ENCODE peak calls at places on chromosomes 1 and 21, in eight cellular contexts. A is adrenal gland, V is GM23338, O is Panc1, Z is lower lobe of right lung, S is mucosa of descending colon, T is ovary, C is OCI-LY7. U is an unnamed sample.

GRCh38 chr1:76901158-76901767 is 34.0 kb downstream of the ST6GALNAC5 start:
- DNase-seq in Z (no peak), V (peak; percentile 80), C (peak; percentile 55), A (peak; percentile 65), O (peak; percentile 36), T (peak; percentile 63), S (no peak), U (no peak)

GRCh38 chr1:87730274-87731222 is 401.9 kb downstream of the LMO4 start:
- DNase-seq in T (no peak), V (no peak), O (no peak), C (no peak), A (no peak), S (no peak), Z (no peak), U (no peak)

GRCh38 chr1:170049191-170049800 is 25.2 kb downstream of the KIFAP3 start:
- DNase-seq in V (no peak), O (no peak), A (no peak), S (no peak), Z (peak; percentile 30), C (no peak), T (no peak), U (no peak)

GRCh38 chr1:92619466-92620189 is 132.9 kb upstream of the GFI1 start:
- DNase-seq in S (no peak), A (no peak), T (no peak), C (no peak), Z (no peak), O (no peak), V (no peak), U (no peak)

GRCh38 chr1:215473943-215474342 is 93.2 kb upstream of the KCTD3 start:
- DNase-seq in S (no peak), V (peak; percentile 8), O (no peak), A (no peak), Z (no peak), C (no peak), T (no peak), U (no peak)

GRCh38 chr1:15618685-15619525 is 1.6 kb downstream of the DDI2 start:
- DNase-seq in C (no peak), O (no peak), Z (no peak), V (no peak), T (no peak), A (no peak), S (no peak), U (no peak)

GRCh38 chr1:6985528-6986276 is 200.4 kb downstream of the CAMTA1 start:
- DNase-seq in V (no peak), S (no peak), O (no peak), Z (no peak), C (no peak), A (no peak), T (no peak), U (no peak)

GRCh38 chr1:25048728-25049127 is 118.7 kb upstream of the RUNX3 start:
- DNase-seq in T (no peak), C (no peak), A (no peak), Z (no peak), S (no peak), V (no peak), O (no peak), U (no peak)

GRCh38 chr1:194289569-194290266 is 1103.3 kb upstream of the B3GALT2 start:
- DNase-seq in Z (no peak), A (no peak), O (no peak), V (peak; percentile 6), C (peak; percentile 98), S (no peak), T (no peak), U (no peak)

GRCh38 chr1:16724718-16725438 is 15.4 kb upstream of the RNU1-4 start:
- DNase-seq in O (no peak), S (peak; percentile 69), V (peak; percentile 90), A (peak; percentile 53), T (no peak), Z (no peak), C (no peak), U (peak; percentile 87)

GRCh38 chr1:10530756-10531155 is 56.0 kb downstream of the PEX14 start:
- DNase-seq in V (no peak), Z (no peak), S (no peak), C (no peak), A (no peak), T (no peak), O (no peak), U (no peak)

GRCh38 chr1:47689894-47690293 is 252.1 kb downstream of the FOXD2 start:
- DNase-seq in S (no peak), T (no peak), C (no peak), Z (no peak), O (no peak), V (no peak), A (peak; percentile 10), U (peak; percentile 9)

GRCh38 chr1:67484492-67484891 is 54.3 kb upstream of the SERBP1 start:
- DNase-seq in A (no peak), O (no peak), S (no peak), C (no peak), T (no peak), V (no peak), Z (no peak), U (no peak)

GRCh38 chr21:46083271-46084040 is 14.5 kb upstream of the COL6A2 start:
- DNase-seq in A (peak; percentile 35), S (no peak), C (no peak), V (no peak), T (peak; percentile 43), O (no peak), Z (no peak), U (no peak)

GRCh38 chr1:46532498-46533178 is 18.8 kb downstream of the KNCN start:
- DNase-seq in T (peak; percentile 63), A (peak; percentile 70), V (peak; percentile 85), Z (peak; percentile 80), C (peak; percentile 15), O (no peak), S (no peak), U (no peak)

GRCh38 chr1:95006681-95007080 is 66.1 kb downstream of the ALG14 start:
- DNase-seq in A (no peak), C (no peak), Z (no peak), S (no peak), T (no peak), O (no peak), V (no peak), U (no peak)

GRCh38 chr21:38913120-38913975 is 107.6 kb downstream of the ETS2 start:
- DNase-seq in S (peak; percentile 94), V (peak; percentile 78), T (peak; percentile 90), C (no peak), A (peak; percentile 79), O (no peak), Z (peak; percentile 89), U (peak; percentile 76)

GRCh38 chr1:172135923-172136610 is 284.4 kb upstream of the C1orf105 start:
- DNase-seq in A (no peak), S (no peak), C (no peak), Z (no peak), O (peak; percentile 57), T (no peak), V (no peak), U (no peak)

GRCh38 chr1:67114162-67114561 is 20.6 kb downstream of the C1orf141 start:
- DNase-seq in C (no peak), A (no peak), S (no peak), T (no peak), O (no peak), V (no peak), Z (no peak), U (no peak)

GRCh38 chr1:154342836-154343472 is 17.6 kb downstream of the ATP8B2 start:
- DNase-seq in A (no peak), Z (peak; percentile 64), V (no peak), O (no peak), C (no peak), S (peak; percentile 85), T (no peak), U (no peak)

GRCh38 chr1:148263128-148263905 is 111.2 kb upstream of the NBPF11 start:
- DNase-seq in Z (peak; percentile 67), A (peak; percentile 82), T (peak; percentile 50), O (peak; percentile 99), S (peak; percentile 86), C (peak; percentile 73), V (peak; percentile 98), U (peak; percentile 77)

DNA sequence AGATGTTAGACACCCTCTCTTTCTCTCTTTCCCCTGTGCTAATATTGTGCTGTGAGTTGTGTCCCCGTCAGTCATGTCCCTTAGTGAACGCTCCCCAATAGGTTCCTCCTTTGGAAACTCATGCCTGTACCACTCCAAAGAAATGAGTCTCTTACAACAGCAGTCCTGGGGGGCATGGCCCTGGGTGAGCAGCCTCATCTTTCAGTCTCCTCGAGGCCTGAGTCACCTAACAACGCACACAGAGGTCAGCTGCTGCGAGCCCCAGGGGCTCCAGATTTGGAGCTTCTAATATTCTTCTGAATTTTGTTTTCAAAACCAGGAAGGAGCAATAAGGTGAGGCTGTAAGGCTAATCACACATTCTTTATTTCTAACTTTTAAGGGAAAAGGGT is 30.5 kb upstream of the ZBTB8A start:
- DNase-seq in C (no peak), S (no peak), Z (no peak), V (no peak), A (no peak), T (no peak), O (no peak), U (no peak)
- TF ChIP-seq CTCF in C (no peak), S (no peak), Z (no peak), V (no peak), A (no peak), T (no peak), O (no peak), U (no peak)

DNA sequence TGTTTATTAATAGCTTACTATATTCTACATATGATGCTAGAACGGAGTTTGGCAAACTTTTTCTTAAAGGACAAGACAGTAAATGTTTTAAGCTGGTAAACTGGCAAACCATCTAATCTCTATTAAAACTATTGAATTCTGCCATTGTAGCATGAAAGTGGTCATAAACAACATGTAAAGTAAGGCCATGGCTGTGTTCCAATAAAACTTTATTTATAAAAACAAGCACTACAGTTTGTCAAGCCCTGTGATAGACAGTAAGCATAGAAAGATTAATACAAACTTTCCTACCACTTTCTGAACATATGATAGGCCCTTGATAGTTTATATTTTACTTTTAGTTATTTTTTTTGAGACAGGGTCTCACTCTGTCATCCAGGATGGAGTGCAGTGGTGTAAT is 22.4 kb downstream of the PEA15 start:
- DNase-seq in Z (no peak), C (no peak), T (no peak), S (no peak), O (no peak), A (no peak), V (no peak), U (no peak)
- H3K4me3 ChIP-seq in Z (no peak overlapping the region), C (no peak overlapping the region), T (no peak overlapping the region), S (no peak overlapping the region), O (no peak overlapping the region), A (no peak overlapping the region), V (no peak overlapping the region), U (no peak overlapping the region)

DNA sequence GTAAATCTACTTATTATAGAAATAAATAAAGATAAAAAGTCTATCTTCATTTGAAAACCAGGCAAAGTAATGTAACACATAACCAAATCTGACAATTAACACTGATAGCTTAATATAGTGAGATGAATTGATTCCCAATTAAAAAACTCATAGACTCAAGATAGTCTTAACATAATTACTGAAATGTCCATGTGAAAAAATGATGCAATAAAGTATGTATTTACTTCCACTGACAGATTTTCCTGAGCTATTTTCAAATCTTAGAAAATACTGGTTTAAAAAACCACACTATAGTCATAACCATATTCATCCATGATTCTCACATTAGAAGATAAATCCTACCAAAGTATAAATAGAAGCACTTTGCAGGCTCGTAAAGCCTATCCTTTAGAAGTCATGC is 9.6 kb upstream of the DONSON start:
- DNase-seq in C (no peak), Z (no peak), V (no peak), O (no peak), S (no peak), T (no peak), A (no peak), U (no peak)
- H3K36me3 ChIP-seq in C (peaks cover 31% of the 10 kb centered on the region), Z (peaks cover 84% of the 10 kb centered on the region), V (no peaks in the 10 kb centered on the region), O (peaks cover 19% of the 10 kb centered on the region), S (peaks cover 9% of the 10 kb centered on the region), T (no peaks in the 10 kb centered on the region), A (no peaks in the 10 kb centered on the region), U (peaks cover 54% of the 10 kb centered on the region)

GRCh38 chr1:119327436-119328155 is 41.0 kb upstream of the HAO2 start:
- DNase-seq in O (no peak), A (peak; percentile 67), C (no peak), S (peak; percentile 55), V (peak; percentile 78), T (no peak), Z (peak; percentile 46), U (no peak)
- TF ChIP-seq CTCF in O (peak; percentile 71), A (peak; percentile 13), C (peak; percentile 76), S (no peak), V (peak; percentile 72), T (no peak), Z (peak; percentile 20), U (peak; percentile 19)